ENCODE peak calls at places on chromosomes 6 and 20, in nine cellular contexts. R is GM23338, T is GM23248, S is HCT116, J is OCI-LY7, A is neural progenitor cell, Q is PC-3, H is SK-N-SH, O is MM.1S. Y is an unnamed sample.

GRCh38 chr20:62394248-62395245 is 7.6 kb downstream of the RPS21 start:
- DNase-seq in R (no peak), T (no peak), S (no peak), J (no peak), A (no peak), Q (no peak), H (no peak), O (no peak), Y (no peak)

GRCh38 chr20:63191400-63191799 is 24.5 kb downstream of the YTHDF1 start:
- DNase-seq in R (no peak), T (no peak), S (peak), J (no peak), A (no peak), Q (peak), H (no peak), O (no peak), Y (no peak)

GRCh38 chr6:53236241-53236640 is 87.6 kb upstream of the GCM1 start:
- DNase-seq in R (no peak), T (no peak), S (no peak), J (no peak), A (no peak), Q (no peak), H (no peak), O (peak), Y (no peak)

GRCh38 chr6:99458319-99458718 is 33.2 kb upstream of the PNISR start:
- DNase-seq in R (peak), T (peak), S (peak), J (peak), A (peak), Q (peak), H (no peak), O (peak), Y (peak)

GRCh38 chr6:90739802-90740201 is 152.9 kb upstream of the MAP3K7 start:
- DNase-seq in R (no peak), T (no peak), S (no peak), J (no peak), A (no peak), Q (no peak), H (no peak), O (no peak), Y (no peak)

GRCh38 chr6:1629316-1629715 is 19.6 kb downstream of the FOXC1 start:
- DNase-seq in R (no peak), T (no peak), S (no peak), J (no peak), A (no peak), Q (no peak), H (no peak), O (no peak), Y (no peak)

GRCh38 chr20:19815553-19815991 is 57.5 kb downstream of the RIN2 start:
- DNase-seq in R (peak), T (peak), S (peak), J (peak), A (no peak), Q (peak), H (no peak), O (peak), Y (peak)

GRCh38 chr20:32343438-32343837 is 14.7 kb upstream of the ASXL1 start:
- DNase-seq in R (no peak), T (peak), S (no peak), J (no peak), A (no peak), Q (peak), H (no peak), O (no peak), Y (no peak)

DNA sequence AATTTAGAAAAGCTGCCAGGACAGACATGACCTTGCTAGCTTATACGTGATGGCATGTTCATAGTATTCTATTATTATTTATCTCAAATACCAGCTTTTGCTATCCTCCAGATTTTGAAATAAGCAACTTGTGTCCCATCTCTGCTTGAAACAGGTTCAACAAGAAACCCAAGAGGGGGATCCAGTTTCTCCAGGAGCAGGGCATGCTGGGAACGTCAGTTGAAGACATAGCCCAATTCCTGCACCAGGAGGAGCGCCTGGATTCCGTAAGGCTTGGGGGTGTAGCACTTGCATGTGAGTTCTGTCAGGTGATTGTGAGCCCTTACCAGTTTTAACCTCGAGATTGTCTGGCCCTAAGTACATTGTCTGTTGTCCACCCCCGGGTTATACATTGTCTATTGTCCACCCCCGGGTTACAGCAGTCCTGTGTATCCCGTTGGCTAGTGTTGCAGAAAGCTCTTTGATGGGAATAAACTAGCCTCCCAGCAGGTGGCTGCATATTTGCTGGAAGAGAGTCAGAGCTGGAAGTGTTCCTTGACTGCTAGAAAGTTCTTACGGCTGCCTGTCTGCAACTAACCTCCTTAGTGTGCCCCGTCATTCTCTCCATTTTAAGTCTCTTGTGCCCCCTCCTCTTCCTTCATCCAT is 61.4 kb upstream of the CSE1L start:
- DNase-seq in R (no peak), T (no peak), S (no peak), J (no peak), A (peak), Q (no peak), H (no peak), O (no peak), Y (no peak)
- TF ChIP-seq EZH2phosphoT487 in R (no peak), T (no peak), S (no peak), J (no peak), A (no peak), Q (no peak), H (no peak), O (no peak), Y (no peak)

GRCh38 chr6:155829646-155830045 is 374.0 kb upstream of the NOX3 start:
- DNase-seq in R (no peak), T (no peak), S (no peak), J (no peak), A (no peak), Q (no peak), H (no peak), O (no peak), Y (no peak)
- TF ChIP-seq EZH2phosphoT487 in R (no peak), T (no peak), S (no peak), J (no peak), A (no peak), Q (no peak), H (no peak), O (no peak), Y (no peak)

GRCh38 chr6:47713200-47713599 is 14.8 kb downstream of the ADGRF4 start:
- DNase-seq in R (no peak), T (no peak), S (no peak), J (no peak), A (no peak), Q (no peak), H (no peak), O (no peak), Y (no peak)
- TF ChIP-seq EZH2phosphoT487 in R (no peak), T (no peak), S (no peak), J (no peak), A (no peak), Q (no peak), H (no peak), O (no peak), Y (no peak)

GRCh38 chr6:30987304-30987703 is 3.8 kb downstream of the MUC21 start:
- DNase-seq in R (no peak), T (no peak), S (no peak), J (no peak), A (no peak), Q (no peak), H (no peak), O (no peak), Y (no peak)
- TF ChIP-seq EZH2phosphoT487 in R (no peak), T (no peak), S (no peak), J (no peak), A (no peak), Q (no peak), H (no peak), O (no peak), Y (no peak)

GRCh38 chr20:57653910-57654309 is 33.7 kb upstream of the ZBP1 start:
- DNase-seq in R (no peak), T (no peak), S (no peak), J (no peak), A (no peak), Q (peak), H (peak), O (no peak), Y (peak)

GRCh38 chr20:57653546-57653900 is 33.3 kb upstream of the ZBP1 start:
- DNase-seq in R (no peak), T (no peak), S (no peak), J (no peak), A (no peak), Q (no peak), H (peak), O (no peak), Y (peak)

GRCh38 chr20:57651977-57652864 is 32.0 kb upstream of the ZBP1 start:
- DNase-seq in R (no peak), T (no peak), S (no peak), J (no peak), A (no peak), Q (no peak), H (peak), O (no peak), Y (peak)

GRCh38 chr20:57654363-57654997 is 34.3 kb upstream of the ZBP1 start:
- DNase-seq in R (peak), T (peak), S (peak), J (peak), A (peak), Q (peak), H (peak), O (peak), Y (peak)

DNA sequence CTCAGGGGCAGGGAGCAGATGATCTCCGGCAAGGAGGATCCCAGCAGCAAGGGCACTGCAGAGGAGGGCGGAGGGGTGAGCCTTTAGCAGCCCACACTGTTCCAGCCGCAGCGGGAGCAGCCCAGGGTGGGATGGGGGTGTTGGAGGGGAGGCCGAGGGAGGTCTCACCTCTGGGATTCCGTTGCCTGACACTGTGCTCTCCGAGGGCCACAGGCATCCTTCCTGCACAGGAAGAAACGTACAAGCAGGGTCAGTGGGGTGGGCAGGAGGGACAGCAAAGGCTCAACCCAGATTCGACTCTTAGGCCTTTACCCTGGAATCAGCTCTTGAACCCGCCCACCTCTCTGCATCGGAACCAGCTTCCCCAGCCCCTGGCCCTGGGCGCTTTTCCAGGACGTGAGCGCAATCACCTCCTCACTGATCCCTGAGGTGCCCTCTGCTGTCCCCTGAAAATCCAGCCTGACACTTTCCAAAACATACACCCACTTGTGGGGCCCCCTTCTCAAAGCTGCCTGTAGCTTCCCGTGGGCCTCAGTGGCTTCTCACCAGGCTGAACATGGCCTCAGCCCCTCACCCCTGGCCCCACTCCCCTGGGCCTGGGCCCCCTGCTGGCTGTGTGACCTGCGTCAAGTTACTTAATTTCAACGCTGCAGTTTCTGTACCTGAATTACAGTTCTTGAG is 32.8 kb upstream of the ZBP1 start:
- DNase-seq in R (no peak), T (no peak), S (no peak), J (peak), A (no peak), Q (no peak), H (peak), O (no peak), Y (peak)
- TF ChIP-seq EZH2phosphoT487 in R (no peak), T (no peak), S (no peak), J (no peak), A (no peak), Q (no peak), H (no peak), O (no peak), Y (no peak)

GRCh38 chr20:13996265-13996664 is 949 bp downstream of the MACROD2 start:
- DNase-seq in R (peak), T (peak), S (no peak), J (no peak), A (no peak), Q (peak), H (no peak), O (no peak), Y (peak)
- TF ChIP-seq EZH2phosphoT487 in R (no peak), T (no peak), S (no peak), J (no peak), A (no peak), Q (no peak), H (no peak), O (no peak), Y (no peak)

DNA sequence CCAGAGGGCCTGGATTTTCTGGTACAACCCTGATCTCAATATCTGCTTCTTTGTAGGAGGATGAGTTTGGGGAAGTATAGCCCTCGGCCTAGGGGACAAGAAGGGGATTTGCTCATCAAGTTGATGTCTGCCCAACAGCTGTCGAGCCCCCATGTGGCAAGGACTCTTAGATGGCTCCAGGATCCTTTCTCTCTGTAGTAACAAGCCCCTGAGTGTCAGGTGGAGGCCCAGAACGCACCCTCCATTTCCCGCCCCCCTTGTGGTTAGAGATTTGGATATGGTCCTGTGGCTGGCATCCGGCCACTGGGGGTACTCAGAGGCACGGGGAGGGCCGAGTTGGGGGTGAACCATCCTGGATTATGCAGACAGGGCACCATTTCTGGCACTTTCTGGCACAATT is 50.1 kb downstream of the CTCFL start:
- DNase-seq in R (no peak), T (no peak), S (no peak), J (peak), A (no peak), Q (no peak), H (no peak), O (no peak), Y (no peak)
- TF ChIP-seq EZH2phosphoT487 in R (no peak), T (no peak), S (no peak), J (no peak), A (no peak), Q (no peak), H (no peak), O (no peak), Y (no peak)

GRCh38 chr6:29603930-29604329 is 19.0 kb downstream of the OR2H2 start:
- DNase-seq in R (no peak), T (no peak), S (no peak), J (no peak), A (no peak), Q (no peak), H (peak), O (no peak), Y (no peak)

GRCh38 chr6:29598348-29598747 is 13.4 kb downstream of the OR2H2 start:
- DNase-seq in R (no peak), T (no peak), S (no peak), J (no peak), A (no peak), Q (no peak), H (no peak), O (no peak), Y (no peak)

GRCh38 chr6:29603456-29603855 is 18.5 kb downstream of the OR2H2 start:
- DNase-seq in R (no peak), T (no peak), S (no peak), J (no peak), A (no peak), Q (no peak), H (no peak), O (no peak), Y (no peak)

GRCh38 chr6:29597184-29597583 is 12.3 kb downstream of the OR2H2 start:
- DNase-seq in R (no peak), T (no peak), S (no peak), J (no peak), A (no peak), Q (no peak), H (no peak), O (no peak), Y (no peak)

DNA sequence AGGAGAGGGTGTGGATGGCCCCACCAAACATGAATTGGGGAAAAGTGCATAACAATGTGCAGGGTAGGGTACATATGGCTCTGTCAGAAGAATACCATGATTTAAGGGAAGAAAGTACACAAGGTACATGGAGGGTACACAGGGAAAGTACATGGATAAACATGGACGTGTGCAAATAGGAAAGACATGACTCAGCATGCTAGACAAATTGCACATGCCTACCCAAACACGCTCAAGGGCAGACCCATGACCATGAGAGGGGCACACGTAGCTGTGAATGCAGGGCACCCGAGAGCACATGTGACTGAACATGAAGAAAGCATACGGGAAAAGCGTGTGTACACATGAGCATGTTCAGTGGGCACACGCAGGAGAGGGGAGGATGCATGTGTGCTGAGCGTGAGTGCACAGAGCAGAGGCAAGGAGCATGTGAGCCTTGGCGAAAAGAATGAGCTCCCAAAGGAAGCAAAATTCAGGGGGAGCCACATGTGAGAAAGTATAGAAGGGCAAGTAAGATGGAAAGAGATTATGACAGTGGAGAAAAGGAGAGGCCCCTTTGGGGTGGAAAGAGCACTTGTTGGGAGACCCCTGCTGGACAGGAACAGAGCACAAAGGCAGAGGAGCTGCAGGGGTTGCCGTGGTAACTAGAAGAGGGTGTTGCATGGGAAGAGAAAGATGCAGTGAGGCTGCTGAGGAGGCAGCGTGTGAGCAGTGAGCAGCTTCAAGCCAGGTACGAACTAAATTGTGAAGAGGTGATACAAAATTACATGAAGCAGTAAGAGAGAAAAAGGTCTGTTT is 17.8 kb downstream of the OR2H2 start:
- DNase-seq in R (peak), T (peak), S (peak), J (peak), A (peak), Q (peak), H (peak), O (peak), Y (peak)
- TF ChIP-seq EZH2phosphoT487 in R (no peak), T (no peak), S (no peak), J (no peak), A (no peak), Q (no peak), H (no peak), O (no peak), Y (no peak)

DNA sequence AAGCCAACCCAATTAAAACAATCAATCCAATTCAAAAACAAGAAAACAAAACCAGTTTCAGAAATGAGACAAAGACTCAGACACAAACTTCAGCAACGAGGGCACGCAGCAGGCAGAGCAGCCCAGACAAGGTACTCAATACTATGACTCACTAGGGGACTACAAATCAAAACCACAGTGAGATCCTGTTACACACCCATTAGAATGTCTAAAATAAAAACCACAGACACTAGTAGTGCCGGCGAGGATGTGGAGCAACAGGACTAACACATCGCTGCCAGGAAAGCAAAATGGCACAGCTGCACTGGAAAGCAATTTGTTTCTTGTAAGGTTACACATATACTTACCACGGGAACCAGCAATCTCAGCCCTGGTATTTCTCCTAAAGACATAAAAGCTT is 28.4 kb upstream of the MAS1L start:
- DNase-seq in R (no peak), T (peak), S (peak), J (no peak), A (no peak), Q (peak), H (no peak), O (peak), Y (no peak)
- TF ChIP-seq EZH2phosphoT487 in R (no peak), T (no peak), S (no peak), J (no peak), A (no peak), Q (no peak), H (no peak), O (no peak), Y (no peak)

Y was measured in hepatocyte.